ENCODE peak calls at places on chromosomes 7 and 10, in five cellular contexts. T, D, K, Q and F are unnamed samples.

GRCh38 chr10:49310460-49310859 is 11.5 kb downstream of the C10orf71 start:
- DNase-seq in D (no peak), Q (no peak), T (no peak), K (no peak), F (no peak)

GRCh38 chr10:132226586-132227405 is 40.0 kb downstream of the DPYSL4 start:
- DNase-seq in T (peak; percentile 7), K (no peak), D (no peak), Q (no peak), F (no peak)

GRCh38 chr7:105975770-105976428 is 12.8 kb downstream of the CDHR3 start:
- DNase-seq in Q (no peak), K (no peak), D (no peak), T (no peak), F (no peak)

GRCh38 chr7:158056761-158057160 is 530.9 kb downstream of the PTPRN2 start:
- DNase-seq in T (no peak), K (no peak), D (no peak), Q (no peak), F (no peak)

GRCh38 chr10:22821501-22821900 is 106.4 kb upstream of the ARMC3 start:
- DNase-seq in D (no peak), K (peak; percentile 52), T (no peak), Q (no peak), F (no peak)

GRCh38 chr7:156823441-156823840 is 69.5 kb downstream of the LMBR1 start:
- DNase-seq in D (no peak), Q (no peak), T (no peak), K (peak; percentile 38), F (no peak)

GRCh38 chr7:121042195-121042594 is 53.7 kb downstream of the CPED1 start:
- DNase-seq in K (no peak), Q (no peak), T (no peak), D (no peak), F (no peak)

GRCh38 chr10:129788211-129788610 is 175.9 kb downstream of the EBF3 start:
- DNase-seq in Q (no peak), D (no peak), T (no peak), K (no peak), F (no peak)

GRCh38 chr10:95208702-95209391 is 14.8 kb downstream of the ACSM6 start:
- DNase-seq in D (no peak), K (peak; percentile 28), Q (no peak), T (no peak), F (no peak)

GRCh38 chr10:23694921-23695824 is 256.3 kb downstream of the OTUD1 start:
- DNase-seq in D (no peak), K (no peak), T (no peak), Q (peak; percentile 80), F (peak; percentile 49)

GRCh38 chr10:97726636-97727178 is 10.2 kb upstream of the ZFYVE27 start:
- DNase-seq in T (no peak), K (peak; percentile 86), Q (peak; percentile 76), D (no peak), F (no peak)

GRCh38 chr7:152085116-152085515 is 59.6 kb downstream of the GALNT11 start:
- DNase-seq in T (no peak), K (no peak), D (no peak), Q (no peak), F (no peak)

GRCh38 chr7:38630720-38631673 is at the start of gene AMPH:
- DNase-seq in K (peak; percentile 44), D (peak; percentile 16), T (peak; percentile 75), Q (peak; percentile 89), F (peak; percentile 89)

GRCh38 chr7:136183981-136184380 is 206.8 kb upstream of the MTPN start:
- DNase-seq in Q (peak; percentile 23), D (no peak), K (peak; percentile 2), T (no peak), F (no peak)

GRCh38 chr10:69861251-69862240 is 59.8 kb downstream of the COL13A1 start:
- DNase-seq in K (peak; percentile 92), D (no peak), T (no peak), Q (peak; percentile 72), F (no peak)

GRCh38 chr10:113479346-113480080 is 73.3 kb upstream of the HABP2 start:
- DNase-seq in Q (no peak), D (no peak), K (no peak), T (no peak), F (no peak)

GRCh38 chr7:44693641-44694313 is 54.9 kb upstream of the ZMIZ2 start:
- DNase-seq in T (peak; percentile 54), D (no peak), K (peak; percentile 33), Q (no peak), F (no peak)

GRCh38 chr10:132904169-132904813 is 38.1 kb downstream of the CFAP46 start:
- DNase-seq in Q (peak; percentile 92), T (peak; percentile 6), D (peak; percentile 27), K (peak; percentile 50), F (peak; percentile 50)

GRCh38 chr10:86971146-86971991 is 3.1 kb downstream of the ADIRF start:
- DNase-seq in K (peak; percentile 76), Q (peak; percentile 88), T (peak; percentile 89), D (peak; percentile 93), F (peak; percentile 66)

GRCh38 chr10:128861018-128861565 is 605.9 kb upstream of the MGMT start:
- DNase-seq in T (no peak), K (no peak), D (no peak), Q (no peak), F (no peak)

GRCh38 chr7:12490105-12490688 is 80.3 kb upstream of the SCIN start:
- DNase-seq in Q (peak; percentile 13), D (no peak), T (no peak), K (peak; percentile 41), F (no peak)

GRCh38 chr7:128704909-128705308 is 32.8 kb downstream of the GARIN1A start:
- DNase-seq in Q (no peak), T (no peak), K (no peak), D (no peak), F (no peak)

GRCh38 chr7:21722371-21722770 is 179.5 kb downstream of the DNAH11 start:
- DNase-seq in K (no peak), D (no peak), Q (peak; percentile 13), T (no peak), F (no peak)

GRCh38 chr10:118298787-118299186 is 43.3 kb downstream of the FAM204A start:
- DNase-seq in T (no peak), K (no peak), Q (no peak), D (no peak), F (no peak)

GRCh38 chr7:84111842-84112241 is 82.7 kb downstream of the SEMA3A start:
- DNase-seq in K (no peak), D (no peak), Q (no peak), T (no peak), F (no peak)
- H3K4me3 ChIP-seq in K (no peak overlapping the region), D (no peak overlapping the region), Q (no peak overlapping the region), T (no peak overlapping the region), F (no peak overlapping the region)

GRCh38 chr10:125549656-125550055 is 133.3 kb downstream of the TEX36 start:
- DNase-seq in Q (no peak), D (no peak), K (no peak), T (no peak), F (no peak)
- H3K4me3 ChIP-seq in Q (no peak overlapping the region), D (no peak overlapping the region), K (no peak overlapping the region), T (no peak overlapping the region), F (no peak overlapping the region)

GRCh38 chr7:155295511-155295910 is 2.2 kb upstream of the INSIG1 start:
- DNase-seq in Q (no peak), D (no peak), K (no peak), T (no peak), F (no peak)
- H3K4me3 ChIP-seq in Q (no peak overlapping the region), D (no peak overlapping the region), K (no peak overlapping the region), T (no peak overlapping the region), F (no peak overlapping the region)

DNA sequence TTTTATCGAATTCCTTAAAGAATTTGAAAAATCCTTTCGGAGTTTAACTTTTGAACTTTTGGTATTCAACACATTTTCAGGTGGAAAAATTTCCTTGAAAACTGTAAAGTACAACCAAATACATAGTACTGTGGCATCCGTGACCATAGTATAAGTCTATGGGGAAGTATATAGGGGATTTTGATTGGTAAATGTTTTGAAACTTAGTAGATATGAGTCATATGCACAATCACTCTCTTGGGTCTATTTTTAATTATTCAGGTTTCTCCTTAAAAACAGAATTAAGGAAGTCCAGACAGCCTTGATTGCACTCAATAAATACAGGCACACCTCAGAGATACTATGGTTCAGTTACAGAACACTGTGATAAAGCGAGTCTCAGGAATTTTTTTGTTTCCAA is 64.2 kb downstream of the AVL9 start:
- DNase-seq in Q (no peak), T (no peak), K (no peak), D (no peak), F (no peak)
- H3K4me3 ChIP-seq in Q (no peak overlapping the region), T (no peak overlapping the region), K (no peak overlapping the region), D (no peak overlapping the region), F (no peak overlapping the region)

GRCh38 chr10:42632557-42632956 is 5.8 kb downstream of the ZNF33B start:
- DNase-seq in T (no peak), D (no peak), K (no peak), Q (no peak), F (no peak)
- H3K4me3 ChIP-seq in T (no peak overlapping the region), D (no peak overlapping the region), K (no peak overlapping the region), Q (no peak overlapping the region), F (no peak overlapping the region)

GRCh38 chr10:3867454-3868273 is 82.7 kb upstream of the KLF6 start:
- DNase-seq in K (no peak), Q (no peak), D (no peak), T (no peak), F (no peak)
- H3K4me3 ChIP-seq in K (no peak overlapping the region), Q (no peak overlapping the region), D (no peak overlapping the region), T (no peak overlapping the region), F (no peak overlapping the region)